ENCODE peak calls at places on chromosomes 4 and X, in seven cellular contexts. X is CD8-positive, alpha-beta T cell; G is cardiac muscle cell; H is body of pancreas; N is MG63; Z is GM23338; B is NT2/D1. T is an unnamed sample.

GRCh38 chrX:7115557-7115956 is 32.0 kb upstream of the STS start:
- DNase-seq in X (no peak), Z (no peak), N (peak; percentile 45), B (no peak), H (no peak), G (peak; percentile 41), T (no peak)

GRCh38 chr4:117327491-117327890 is 242.1 kb upstream of the TRAM1L1 start:
- DNase-seq in Z (no peak), N (no peak), G (no peak), H (no peak), B (no peak), X (no peak), T (no peak)

GRCh38 chr4:105969575-105969974 is 74.3 kb downstream of the NPNT start:
- DNase-seq in X (no peak), B (no peak), H (no peak), Z (no peak), G (no peak), N (no peak), T (no peak)

GRCh38 chr4:99723555-99724450 is 66.2 kb upstream of the C4orf54 start:
- DNase-seq in X (no peak), N (peak; percentile 83), H (peak; percentile 90), B (no peak), G (peak; percentile 74), Z (no peak), T (no peak)

GRCh38 chrX:2710041-2710471 is 19.0 kb downstream of the CD99 start:
- DNase-seq in Z (no peak), B (no peak), H (no peak), X (peak; percentile 36), G (peak; percentile 76), N (peak; percentile 50), T (no peak)

GRCh38 chrX:56233682-56234081 is 1.5 kb downstream of the KLF8 start:
- DNase-seq in H (peak; percentile 69), Z (peak; percentile 74), X (no peak), N (no peak), G (peak; percentile 38), B (peak; percentile 51), T (peak; percentile 34)

GRCh38 chr4:17166954-17167353 is 268.5 kb upstream of the LDB2 start:
- DNase-seq in B (no peak), G (peak; percentile 68), X (no peak), H (no peak), N (no peak), Z (no peak), T (no peak)

GRCh38 chr4:181753189-181753588 is 490.0 kb upstream of the TENM3 start:
- DNase-seq in Z (no peak), B (no peak), X (no peak), N (no peak), H (no peak), G (no peak), T (no peak)

GRCh38 chr4:156336516-156336915 is 382.9 kb upstream of the CTSO start:
- DNase-seq in H (no peak), N (no peak), G (no peak), B (no peak), Z (no peak), X (no peak), T (no peak)

GRCh38 chrX:137194164-137194563 is 160.4 kb upstream of the GPR101 start:
- DNase-seq in Z (peak; percentile 68), H (peak; percentile 40), X (no peak), B (peak; percentile 22), G (peak; percentile 6), N (no peak), T (peak; percentile 19)

GRCh38 chrX:123745511-123745910 is 12.7 kb upstream of the THOC2 start:
- DNase-seq in B (no peak), Z (no peak), G (no peak), N (no peak), X (no peak), H (no peak), T (no peak)

GRCh38 chrX:69988955-69989394 is 60.8 kb downstream of the AWAT2 start:
- DNase-seq in X (peak; percentile 19), N (peak; percentile 62), H (no peak), Z (no peak), B (no peak), G (peak; percentile 80), T (no peak)

GRCh38 chr4:176001171-176002006 is 64.3 kb upstream of the WDR17 start:
- DNase-seq in B (peak; percentile 60), Z (peak; percentile 93), H (peak; percentile 51), N (no peak), G (peak; percentile 33), X (no peak), T (peak; percentile 55)

GRCh38 chrX:506341-506740 is 119.6 kb upstream of the PPP2R3B start:
- DNase-seq in G (no peak), Z (no peak), X (no peak), B (no peak), N (no peak), H (no peak), T (no peak)

GRCh38 chr4:125432078-125432477 is 117.3 kb downstream of the FAT4 start:
- DNase-seq in H (no peak), X (no peak), G (peak; percentile 45), B (peak; percentile 3), N (no peak), Z (peak; percentile 74), T (peak; percentile 33)

GRCh38 chrX:135275973-135276372 is 24.1 kb downstream of the ETDA start:
- DNase-seq in B (no peak), G (no peak), X (no peak), Z (no peak), N (no peak), H (no peak), T (no peak)

GRCh38 chrX:118423558-118423957 is 72.1 kb upstream of the DOCK11 start:
- DNase-seq in N (no peak), Z (no peak), H (no peak), X (no peak), B (no peak), G (no peak), T (no peak)

GRCh38 chr4:16225139-16225538 is 1.1 kb downstream of the TAPT1 start:
- DNase-seq in X (no peak), N (no peak), H (no peak), B (no peak), G (peak; percentile 47), Z (no peak), T (no peak)

GRCh38 chr4:73152893-73153292 is 83.4 kb upstream of the COX18 start:
- DNase-seq in Z (no peak), N (no peak), X (no peak), H (no peak), G (peak; percentile 28), B (no peak), T (no peak)
- H3K36me3 ChIP-seq in Z (peaks cover 26% of the 10 kb centered on the region), N (peaks cover 18% of the 10 kb centered on the region), X (peaks cover 10% of the 10 kb centered on the region), H (peaks cover 8% of the 10 kb centered on the region), G (peaks cover 56% of the 10 kb centered on the region), B (peaks cover 50% of the 10 kb centered on the region), T (peaks cover 11% of the 10 kb centered on the region)

GRCh38 chrX:12974797-12975669 is at the start of gene TMSB4X:
- DNase-seq in G (peak; percentile 87), X (peak; percentile 80), H (peak; percentile 88), B (peak; percentile 66), Z (peak; percentile 82), N (peak; percentile 89), T (peak; percentile 95)
- H3K4me3 ChIP-seq in G (peak within 1 kb of the TSS; percentile 91), X (peak within 1 kb of the TSS; percentile 98), H (peak within 1 kb of the TSS; percentile 67), B (peak within 1 kb of the TSS; percentile 84), Z (peak within 1 kb of the TSS; percentile 94), N (peak within 1 kb of the TSS; percentile 96), T (peak within 1 kb of the TSS; percentile 77)

GRCh38 chrX:108268434-108269080 is 169.7 kb downstream of the COL4A6 start:
- DNase-seq in Z (no peak), H (peak; percentile 17), G (no peak), B (no peak), X (no peak), N (peak; percentile 73), T (no peak)
- H3K27me3 ChIP-seq in Z (no peaks in the 10 kb centered on the region), H (no peaks in the 10 kb centered on the region), G (no peaks in the 10 kb centered on the region), B (no peaks in the 10 kb centered on the region), X (no peaks in the 10 kb centered on the region), N (no peaks in the 10 kb centered on the region), T (no peaks in the 10 kb centered on the region)

GRCh38 chr4:89146196-89146595 is 34.9 kb downstream of the TIGD2 start:
- DNase-seq in X (no peak), H (no peak), B (no peak), Z (no peak), N (no peak), G (no peak), T (no peak)
- H3K36me3 ChIP-seq in X (no peaks in the 10 kb centered on the region), H (no peaks in the 10 kb centered on the region), B (no peaks in the 10 kb centered on the region), Z (peaks cover 9% of the 10 kb centered on the region), N (no peaks in the 10 kb centered on the region), G (no peaks in the 10 kb centered on the region), T (no peaks in the 10 kb centered on the region)

T was measured in H7.